ENCODE peak calls at places on chromosomes 6 and 20, in five cellular contexts. Z, Q, R, B and K are unnamed samples.

GRCh38 chr20:41002842-41003142 is 25.8 kb upstream of the TOP1 start:
- DNase-seq in Z (no peak), Q (no peak), R (no peak), B (no peak), K (no peak)

GRCh38 chr6:148563066-148563465 is 183.8 kb upstream of the UST start:
- DNase-seq in Z (no peak), Q (no peak), R (no peak), B (no peak), K (no peak)

GRCh38 chr6:73204252-73204651 is 21.0 kb downstream of the KHDC1L start:
- DNase-seq in Z (no peak), Q (no peak), R (no peak), B (no peak), K (no peak)

GRCh38 chr20:9884666-9885065 is 45.8 kb upstream of the PAK5 start:
- DNase-seq in Z (no peak), Q (no peak), R (no peak), B (no peak), K (peak; percentile 10)

GRCh38 chr6:36169023-36170007 is 27.2 kb upstream of the BRPF3 start:
- DNase-seq in Z (no peak), Q (no peak), R (no peak), B (no peak), K (no peak)

GRCh38 chr20:58611236-58612020 is 39.7 kb upstream of the STX16 start:
- DNase-seq in Z (no peak), Q (peak; percentile 63), R (peak; percentile 26), B (no peak), K (no peak)

GRCh38 chr6:71072508-71072907 is 115.6 kb upstream of the B3GAT2 start:
- DNase-seq in Z (no peak), Q (no peak), R (no peak), B (peak; percentile 41), K (peak; percentile 69)

GRCh38 chr6:169970306-169970988 is 219.0 kb downstream of the ERMARD start:
- DNase-seq in Z (peak; percentile 38), Q (no peak), R (no peak), B (no peak), K (no peak)

GRCh38 chr6:139003751-139004150 is 15.7 kb upstream of the REPS1 start:
- DNase-seq in Z (no peak), Q (no peak), R (no peak), B (no peak), K (no peak)

GRCh38 chr6:28907394-28907793 is 16.4 kb downstream of the TRIM27 start:
- DNase-seq in Z (no peak), Q (no peak), R (no peak), B (peak; percentile 89), K (peak; percentile 84)

GRCh38 chr6:101080597-101080996 is 199.5 kb upstream of the ASCC3 start:
- DNase-seq in Z (no peak), Q (no peak), R (no peak), B (peak; percentile 37), K (peak; percentile 71)

GRCh38 chr20:667351-668034 is 8.1 kb downstream of the SCRT2 start:
- DNase-seq in Z (peak; percentile 69), Q (peak; percentile 70), R (peak; percentile 46), B (peak; percentile 22), K (peak; percentile 40)

GRCh38 chr20:50980851-50981713 is 22.5 kb downstream of the MOCS3 start:
- DNase-seq in Z (no peak), Q (peak; percentile 52), R (peak; percentile 58), B (peak; percentile 68), K (peak; percentile 74)

GRCh38 chr6:15977050-15977449 is 151.8 kb upstream of the MYLIP start:
- DNase-seq in Z (no peak), Q (no peak), R (no peak), B (no peak), K (no peak)

GRCh38 chr6:34158876-34159275 is 13.0 kb upstream of the GRM4 start:
- DNase-seq in Z (no peak), Q (peak; percentile 2), R (no peak), B (no peak), K (no peak)

GRCh38 chr6:110897433-110897832 is 22.8 kb downstream of the AMD1 start:
- DNase-seq in Z (no peak), Q (no peak), R (no peak), B (no peak), K (peak; percentile 31)

DNA sequence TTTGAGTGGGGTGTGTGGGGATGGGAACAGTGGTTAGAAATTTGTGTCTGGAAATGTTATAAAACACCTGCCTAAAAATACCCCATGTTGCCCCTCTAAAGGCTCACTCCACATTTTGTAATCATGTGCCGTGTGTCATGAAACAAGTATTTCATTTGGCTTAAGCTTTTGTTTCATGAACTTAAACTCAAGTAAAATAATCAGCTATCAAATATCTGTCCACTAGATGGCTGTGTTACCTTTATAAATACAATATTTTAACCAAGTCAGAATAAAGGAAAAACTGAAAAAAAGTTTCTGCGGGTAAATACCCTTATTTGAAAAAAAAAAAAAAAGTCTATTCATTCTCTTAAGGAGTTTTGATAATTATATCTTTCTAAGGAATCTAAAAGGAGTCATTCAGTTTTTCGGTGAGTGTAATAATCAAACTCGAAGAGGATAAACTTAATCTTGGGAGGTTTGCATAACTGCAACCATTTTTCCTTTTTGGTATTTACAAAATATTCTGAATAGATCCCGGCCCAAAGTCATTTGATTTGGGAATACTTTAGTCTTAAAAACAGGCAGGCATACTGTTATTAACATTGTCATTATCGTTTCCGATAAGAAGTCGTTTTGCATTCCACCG is 29.9 kb upstream of the MTRF1L start:
- DNase-seq in Z (no peak), Q (no peak), R (peak; percentile 66), B (no peak), K (peak; percentile 83)
- TF ChIP-seq CTCF in Z (peak; percentile 62), Q (no peak), R (peak; percentile 12), B (peak; percentile 13), K (peak; percentile 32)

DNA sequence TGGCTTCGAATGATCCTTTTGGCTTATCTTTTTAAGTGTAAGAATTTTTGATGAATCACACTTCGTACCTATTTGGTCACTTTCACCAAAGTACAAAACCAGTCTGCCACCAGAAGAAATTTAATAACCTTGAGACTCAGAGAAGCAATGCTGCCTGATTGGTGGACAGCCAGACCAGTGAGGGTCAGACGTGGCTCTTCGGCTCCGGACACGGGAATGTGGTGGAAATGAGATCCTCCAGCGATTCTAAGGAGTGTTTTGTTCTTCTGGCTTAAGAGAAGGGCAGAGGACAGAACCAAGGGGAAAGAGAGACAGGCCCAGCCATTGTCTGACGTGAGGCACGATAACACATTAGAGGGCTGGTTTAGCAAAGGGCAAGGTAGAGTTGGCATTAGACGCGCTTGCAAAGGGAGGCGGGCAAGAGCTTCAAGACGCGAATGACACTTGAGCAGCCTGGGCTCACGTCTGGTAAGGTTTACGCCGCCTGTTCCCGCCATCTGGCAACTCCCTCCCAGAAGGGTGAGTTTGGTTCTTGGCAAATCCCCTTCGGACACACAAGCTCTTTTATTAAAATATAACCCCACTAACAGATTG is 49.9 kb upstream of the EZR start:
- DNase-seq in Z (no peak), Q (no peak), R (no peak), B (peak; percentile 9), K (no peak)
- H3K4me3 ChIP-seq in Z (peak overlapping the region; percentile 43), Q (peak overlapping the region; percentile 26), R (peak overlapping the region; percentile 38), B (peak overlapping the region; percentile 55), K (peak overlapping the region; percentile 52)

DNA sequence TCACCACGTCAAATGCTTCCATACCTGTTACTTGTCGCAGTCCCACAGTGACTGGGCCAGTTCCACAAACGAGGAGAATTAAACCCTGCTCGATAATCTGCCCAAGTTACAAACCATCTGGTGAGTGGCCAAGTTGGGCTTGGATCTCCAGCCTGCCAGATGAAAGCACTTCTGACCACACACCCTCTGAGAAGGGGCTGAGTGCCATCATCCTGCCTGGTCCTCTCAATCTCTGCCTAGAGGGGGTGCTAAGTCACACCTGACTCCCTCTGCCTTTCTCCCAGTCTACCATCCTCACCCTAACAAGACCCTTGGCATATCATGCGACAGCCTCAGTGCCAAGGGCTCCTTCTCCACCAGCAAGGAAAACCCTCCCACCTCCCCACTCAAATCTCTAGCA is 15.8 kb downstream of the RRP36 start:
- DNase-seq in Z (no peak), Q (no peak), R (no peak), B (no peak), K (no peak)
- TF ChIP-seq CTCF in Z (no peak), Q (peak; percentile 38), R (no peak), B (peak; percentile 6), K (no peak)

GRCh38 chr6:30100154-30100553 is 12.7 kb downstream of the TRIM31 start:
- DNase-seq in Z (no peak), Q (no peak), R (no peak), B (no peak), K (no peak)
- H3K4me3 ChIP-seq in Z (no peak overlapping the region), Q (no peak overlapping the region), R (no peak overlapping the region), B (no peak overlapping the region), K (no peak overlapping the region)

GRCh38 chr6:18368277-18369105 is 18.7 kb upstream of the RNF144B start:
- DNase-seq in Z (no peak), Q (no peak), R (no peak), B (no peak), K (no peak)

GRCh38 chr6:18363746-18364145 is 23.4 kb upstream of the RNF144B start:
- DNase-seq in Z (no peak), Q (no peak), R (peak; percentile 69), B (no peak), K (no peak)

GRCh38 chr6:18371010-18371409 is 16.1 kb upstream of the RNF144B start:
- DNase-seq in Z (no peak), Q (no peak), R (peak; percentile 87), B (no peak), K (no peak)

GRCh38 chr6:18371576-18371975 is 15.6 kb upstream of the RNF144B start:
- DNase-seq in Z (no peak), Q (no peak), R (peak; percentile 77), B (no peak), K (no peak)

GRCh38 chr6:18367371-18367770 is 19.8 kb upstream of the RNF144B start:
- DNase-seq in Z (no peak), Q (no peak), R (no peak), B (no peak), K (no peak)
- TF ChIP-seq CTCF in Z (no peak), Q (no peak), R (no peak), B (no peak), K (no peak)

DNA sequence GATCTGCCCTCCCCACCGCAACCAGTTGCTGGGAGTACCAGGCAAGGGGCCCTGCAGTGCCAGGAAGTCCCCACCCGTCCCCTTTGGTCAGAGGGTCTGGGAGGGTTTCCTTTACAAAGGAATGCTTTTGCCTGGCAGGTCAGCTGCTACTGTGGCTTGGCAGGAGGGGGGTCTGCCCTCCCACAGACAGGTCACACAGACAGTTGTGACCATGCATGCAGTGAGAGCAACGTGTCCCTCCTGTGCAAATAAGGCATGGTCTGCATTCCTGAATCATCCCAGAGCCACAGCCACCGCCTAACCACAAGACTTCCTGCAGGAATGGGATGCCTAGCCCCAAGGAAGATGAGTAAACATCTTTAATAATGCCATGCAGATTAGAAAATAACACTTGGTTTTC is 439 bp upstream of the F13A1 start:
- DNase-seq in Z (no peak), Q (no peak), R (no peak), B (no peak), K (no peak)
- H3K4me3 ChIP-seq in Z (no peak overlapping the region), Q (no peak overlapping the region), R (no peak overlapping the region), B (no peak overlapping the region), K (no peak overlapping the region)

GRCh38 chr20:62782149-62782892 is 14.0 kb upstream of the MRGBP start:
- DNase-seq in Z (no peak), Q (peak; percentile 86), R (no peak), B (no peak), K (no peak)
- TF ChIP-seq CTCF in Z (no peak), Q (peak; percentile 78), R (no peak), B (peak; percentile 39), K (peak; percentile 28)